ENCODE peak calls at places on chromosomes 12 and 14, in four cellular contexts. B is KG1, Q is LoVo, N is T-helper 17 cell. G is an unnamed sample.
A peak's percentile ranks its signal among the peaks of the same experiment; 100 is the strongest.

GRCh38 chr12:87444039-87444438 is 585.2 kb downstream of the C12orf50 start:
- DNase-seq in B (no peak), Q (peak; percentile 14), N (no peak), G (no peak)

GRCh38 chr14:89773644-89774316 is 180.8 kb downstream of the EFCAB11 start:
- DNase-seq in B (peak; percentile 40), Q (peak; percentile 8), N (no peak), G (peak; percentile 16)

GRCh38 chr14:94056579-94057308 is 24.3 kb downstream of the DDX24 start:
- DNase-seq in B (no peak), Q (no peak), N (no peak), G (no peak)

GRCh38 chr14:81193924-81194633 is 26.7 kb downstream of the GTF2A1 start:
- DNase-seq in B (no peak), Q (no peak), N (no peak), G (no peak)

GRCh38 chr14:85159726-85160125 is 370.2 kb upstream of the FLRT2 start:
- DNase-seq in B (no peak), Q (no peak), N (no peak), G (no peak)

GRCh38 chr12:10361084-10361483 is 28.8 kb downstream of the KLRK1 start:
- DNase-seq in B (no peak), Q (no peak), N (no peak), G (no peak)

GRCh38 chr14:30443368-30444007 is 115.5 kb upstream of the G2E3 start:
- DNase-seq in B (no peak), Q (peak; percentile 41), N (no peak), G (no peak)

GRCh38 chr12:113334786-113335539 is at the start of gene SLC8B1:
- DNase-seq in B (peak; percentile 57), Q (peak; percentile 94), N (peak; percentile 84), G (peak; percentile 95)

GRCh38 chr14:76780875-76781647 is 19.8 kb downstream of the VASH1 start:
- DNase-seq in B (no peak), Q (no peak), N (no peak), G (no peak)

GRCh38 chr14:75711134-75711795 is 50.2 kb downstream of the TTLL5 start:
- DNase-seq in B (no peak), Q (peak; percentile 3), N (no peak), G (no peak)

GRCh38 chr14:24513009-24513408 is 4.9 kb upstream of the CMA1 start:
- DNase-seq in B (no peak), Q (no peak), N (no peak), G (no peak)